ENCODE peak calls at places on chromosomes 3 and 15, in seven cellular contexts. P, D, A, G, E, C and V are unnamed samples.
A peak's percentile ranks its signal among the peaks of the same experiment; 100 is the strongest.

GRCh38 chr3:179853176-179853575 is 183.6 kb downstream of the PEX5L start:
- DNase-seq in P (no peak), D (peak; percentile 85), A (no peak), G (no peak), E (peak; percentile 44), C (no peak), V (no peak)

GRCh38 chr15:82936966-82937647 is 15.4 kb downstream of the HOMER2 start:
- DNase-seq in P (no peak), D (no peak), A (peak; percentile 93), G (no peak), E (peak; percentile 89), C (no peak), V (no peak)

GRCh38 chr3:194475978-194476377 is 10.8 kb downstream of the ATP13A3 start:
- DNase-seq in P (no peak), D (no peak), A (no peak), G (no peak), E (peak; percentile 14), C (no peak), V (no peak)

GRCh38 chr3:40108643-40109042 is 200.9 kb upstream of the EIF1B start:
- DNase-seq in P (no peak), D (no peak), A (no peak), G (no peak), E (no peak), C (no peak), V (no peak)

GRCh38 chr3:133991209-133991608 is 38.5 kb downstream of the SLCO2A1 start:
- DNase-seq in P (no peak), D (no peak), A (peak; percentile 26), G (no peak), E (peak; percentile 80), C (no peak), V (no peak)

GRCh38 chr3:37993811-37994638 is 3.4 kb downstream of the VILL start:
- DNase-seq in P (peak; percentile 61), D (peak; percentile 69), A (no peak), G (peak; percentile 88), E (peak; percentile 92), C (peak; percentile 80), V (peak; percentile 81)

GRCh38 chr15:82918607-82919230 is 33.8 kb downstream of the HOMER2 start:
- DNase-seq in P (no peak), D (no peak), A (no peak), G (no peak), E (no peak), C (no peak), V (no peak)

GRCh38 chr15:41928637-41929620 is 35.1 kb upstream of the SPTBN5 start:
- DNase-seq in P (peak; percentile 30), D (no peak), A (peak; percentile 65), G (no peak), E (no peak), C (no peak), V (no peak)

GRCh38 chr3:125366132-125366531 is 9.0 kb downstream of the ZNF148 start:
- DNase-seq in P (no peak), D (no peak), A (no peak), G (no peak), E (no peak), C (no peak), V (no peak)

GRCh38 chr15:34109775-34110663 is 8.1 kb downstream of the PGBD4 start:
- DNase-seq in P (peak; percentile 32), D (no peak), A (peak; percentile 63), G (peak; percentile 38), E (peak; percentile 67), C (peak; percentile 71), V (peak; percentile 49)

GRCh38 chr3:149055575-149055974 is 30.8 kb downstream of the HLTF start:
- DNase-seq in P (no peak), D (no peak), A (no peak), G (no peak), E (no peak), C (no peak), V (no peak)

GRCh38 chr15:92677998-92678397 is 22.4 kb upstream of the FAM174B start:
- DNase-seq in P (no peak), D (no peak), A (no peak), G (peak; percentile 19), E (no peak), C (no peak), V (no peak)

GRCh38 chr3:30199096-30199734 is 407.2 kb upstream of the TGFBR2 start:
- DNase-seq in P (peak; percentile 78), D (peak; percentile 56), A (peak; percentile 77), G (peak; percentile 86), E (peak; percentile 67), C (peak; percentile 81), V (peak; percentile 64)

GRCh38 chr3:171309906-171310359 is 150.3 kb downstream of the TNIK start:
- DNase-seq in P (no peak), D (no peak), A (peak; percentile 36), G (peak; percentile 38), E (peak; percentile 82), C (no peak), V (no peak)

GRCh38 chr3:107525101-107525953 is 2.6 kb downstream of the BBX start:
- DNase-seq in P (peak; percentile 49), D (peak; percentile 9), A (peak; percentile 27), G (peak; percentile 31), E (peak; percentile 67), C (peak; percentile 52), V (peak; percentile 26)

GRCh38 chr3:167733961-167734497 is 663 bp downstream of the PDCD10 start:
- DNase-seq in P (peak; percentile 17), D (peak; percentile 43), A (peak; percentile 9), G (peak; percentile 31), E (peak; percentile 58), C (no peak), V (peak; percentile 37)

GRCh38 chr3:43870844-43871626 is 180.3 kb downstream of the ABHD5 start:
- DNase-seq in P (no peak), D (no peak), A (peak; percentile 73), G (no peak), E (no peak), C (no peak), V (no peak)

GRCh38 chr15:89400121-89400996 is 65.7 kb upstream of the POLG start:
- DNase-seq in P (peak; percentile 52), D (peak; percentile 21), A (no peak), G (no peak), E (no peak), C (peak; percentile 64), V (no peak)

GRCh38 chr3:133268772-133269171 is 131.1 kb upstream of the BFSP2 start:
- DNase-seq in P (no peak), D (no peak), A (no peak), G (no peak), E (no peak), C (no peak), V (no peak)

GRCh38 chr3:43921056-43921455 is 230.3 kb downstream of the ABHD5 start:
- DNase-seq in P (no peak), D (no peak), A (no peak), G (no peak), E (no peak), C (peak; percentile 55), V (no peak)

GRCh38 chr3:11379238-11379823 is 107.1 kb downstream of the ATG7 start:
- DNase-seq in P (peak; percentile 47), D (peak; percentile 21), A (peak; percentile 79), G (peak; percentile 43), E (peak; percentile 61), C (peak; percentile 39), V (peak; percentile 53)

GRCh38 chr3:180802837-180803236 is 109.6 kb upstream of the FXR1 start:
- DNase-seq in P (peak; percentile 34), D (peak; percentile 71), A (peak; percentile 52), G (peak; percentile 27), E (peak; percentile 48), C (peak; percentile 69), V (peak; percentile 22)

GRCh38 chr15:67024998-67025368 is 40.4 kb upstream of the SMAD3 start:
- DNase-seq in P (no peak), D (no peak), A (no peak), G (no peak), E (peak; percentile 29), C (no peak), V (no peak)

GRCh38 chr3:151589311-151589710 is 128.4 kb upstream of the IGSF10 start:
- DNase-seq in P (no peak), D (no peak), A (no peak), G (no peak), E (no peak), C (no peak), V (no peak)
- TF ChIP-seq EZH2phosphoT487 in P (no peak), D (no peak), A (no peak), G (no peak), E (no peak), C (no peak), V (no peak)

DNA sequence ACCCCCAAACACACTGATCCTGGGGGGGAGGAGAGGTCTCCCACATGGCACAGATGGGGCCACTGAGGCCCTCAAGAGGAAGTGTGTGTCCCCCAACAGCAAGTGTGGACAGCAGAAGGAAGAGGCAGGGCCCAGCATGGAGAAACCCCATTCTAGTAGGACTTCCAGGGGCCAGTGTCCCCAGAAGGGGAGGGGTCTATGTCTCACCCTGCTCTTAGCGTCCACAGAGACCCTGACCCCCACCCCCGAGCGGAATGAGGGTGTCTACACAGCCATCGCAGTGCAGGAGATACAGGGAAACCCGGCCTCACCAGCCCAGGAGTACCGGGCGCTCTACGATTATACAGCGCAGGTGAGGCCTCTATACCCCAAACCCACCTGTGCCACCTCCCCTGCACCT is 35.3 kb downstream of the TSPAN3 start:
- DNase-seq in P (no peak), D (no peak), A (no peak), G (peak; percentile 4), E (no peak), C (no peak), V (no peak)
- H3K4me1 ChIP-seq in P (peaks cover 25% of the 10 kb centered on the region), D (peaks cover 3% of the 10 kb centered on the region), A (no peaks in the 10 kb centered on the region), G (peaks cover 3% of the 10 kb centered on the region), E (no peaks in the 10 kb centered on the region), C (no peaks in the 10 kb centered on the region), V (peaks cover 4% of the 10 kb centered on the region)

DNA sequence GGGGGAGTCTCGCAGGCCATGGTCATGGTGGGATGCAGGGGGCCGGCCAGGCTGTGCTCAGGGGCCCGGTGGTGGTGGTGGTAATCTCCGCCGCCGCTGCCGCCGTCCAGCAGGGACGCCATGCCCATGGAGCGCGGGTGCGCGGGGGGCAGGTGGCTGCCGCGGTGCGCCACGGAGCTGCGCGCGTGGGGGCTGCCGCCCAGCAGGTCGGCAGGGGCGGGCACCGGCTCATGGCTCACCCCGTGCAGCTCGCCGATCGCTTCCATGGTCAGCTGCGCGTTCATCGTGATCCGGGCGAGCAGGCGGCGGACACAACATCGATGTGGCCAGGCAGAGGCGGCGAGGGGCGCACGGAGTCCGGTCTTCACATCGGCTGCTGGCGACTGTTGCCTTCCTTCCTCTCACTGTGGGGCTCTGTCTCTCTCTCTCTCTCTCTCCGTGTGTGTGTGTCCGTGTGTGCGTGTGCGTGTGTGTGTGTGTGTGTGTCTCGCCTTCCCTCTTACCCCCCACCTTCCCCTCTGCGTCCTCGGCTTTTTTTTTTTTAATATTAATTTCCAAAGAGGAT is 453 bp downstream of the ONECUT1 start:
- DNase-seq in P (peak; percentile 64), D (no peak), A (no peak), G (no peak), E (peak; percentile 35), C (peak; percentile 46), V (peak; percentile 7)
- TF ChIP-seq EZH2phosphoT487 in P (no peak), D (no peak), A (no peak), G (no peak), E (no peak), C (peak; percentile 18), V (no peak)

DNA sequence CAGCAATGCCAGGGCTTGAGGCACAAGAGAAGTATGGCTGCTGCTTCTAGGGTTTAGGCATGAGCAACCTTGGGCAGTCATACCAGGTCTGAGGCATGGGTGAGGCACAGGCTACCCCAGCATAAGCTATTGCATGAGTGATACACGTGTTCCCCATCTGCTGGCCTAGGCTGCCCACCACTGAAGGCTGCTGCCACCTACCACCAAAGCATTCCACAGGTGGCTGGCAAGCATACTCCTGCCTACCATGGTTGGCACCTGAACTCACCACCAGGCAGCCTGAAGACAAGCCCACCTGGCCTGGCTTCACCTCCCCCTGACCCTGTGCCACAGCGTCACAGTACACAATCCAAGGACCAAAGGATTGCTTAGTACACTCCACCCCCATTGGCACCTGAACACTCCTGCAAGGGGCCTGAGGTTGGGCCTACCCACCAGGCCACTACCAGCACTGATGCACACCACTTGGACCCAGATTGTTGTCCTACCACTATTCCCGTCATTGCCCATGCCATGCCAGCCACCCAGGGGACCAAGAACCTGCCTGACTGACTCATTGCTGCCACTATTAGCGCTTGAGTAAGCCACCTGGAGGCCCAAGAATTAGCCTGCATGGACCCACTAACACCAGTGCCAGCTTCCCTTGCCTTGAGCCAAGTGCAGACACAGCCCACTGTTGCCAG is 115.7 kb downstream of the STT3B start:
- DNase-seq in P (no peak), D (no peak), A (no peak), G (no peak), E (no peak), C (no peak), V (no peak)
- H3K4me1 ChIP-seq in P (no peaks in the 10 kb centered on the region), D (no peaks in the 10 kb centered on the region), A (peaks cover 4% of the 10 kb centered on the region), G (no peaks in the 10 kb centered on the region), E (no peaks in the 10 kb centered on the region), C (no peaks in the 10 kb centered on the region), V (no peaks in the 10 kb centered on the region)